ENCODE peak calls at places on chromosome 11, in four cellular contexts. H, Q, N and Z are unnamed samples.

GRCh38 chr11:112163875-112164521 is at the start of gene IL18:
- DNase-seq in H (no peak), Q (no peak), N (peak), Z (peak)

GRCh38 chr11:111631666-111632039 is 29.4 kb downstream of the SIK2 start:
- DNase-seq in H (peak), Q (no peak), N (peak), Z (no peak)

GRCh38 chr11:8442301-8442700 is 151.7 kb downstream of the STK33 start:
- DNase-seq in H (no peak), Q (peak), N (no peak), Z (peak)

GRCh38 chr11:19316434-19316833 is 75.7 kb upstream of the E2F8 start:
- DNase-seq in H (no peak), Q (no peak), N (no peak), Z (no peak)

GRCh38 chr11:6992026-6992425 is 28.1 kb downstream of the ZNF214 start:
- DNase-seq in H (peak), Q (no peak), N (peak), Z (no peak)

GRCh38 chr11:46719048-46719542 is at the start of gene F2:
- DNase-seq in H (no peak), Q (no peak), N (no peak), Z (no peak)

GRCh38 chr11:61369372-61370348 is 7.5 kb downstream of the TMEM138 start:
- DNase-seq in H (peak), Q (no peak), N (peak), Z (no peak)

GRCh38 chr11:112318661-112319060 is 58.0 kb upstream of the PLET1 start:
- DNase-seq in H (no peak), Q (no peak), N (no peak), Z (no peak)

GRCh38 chr11:42311504-42311903 is 852.1 kb upstream of the LRRC4C start:
- DNase-seq in H (no peak), Q (no peak), N (no peak), Z (no peak)

GRCh38 chr11:44528581-44528980 is 36.9 kb upstream of the CD82 start:
- DNase-seq in H (no peak), Q (no peak), N (no peak), Z (no peak)

GRCh38 chr11:124078591-124078990 is 36.7 kb upstream of the VWA5A start:
- DNase-seq in H (no peak), Q (no peak), N (no peak), Z (no peak)

GRCh38 chr11:124082371-124082770 is 32.9 kb upstream of the VWA5A start:
- DNase-seq in H (no peak), Q (no peak), N (no peak), Z (no peak)

GRCh38 chr11:124079631-124080318 is 35.5 kb upstream of the VWA5A start:
- DNase-seq in H (no peak), Q (no peak), N (peak), Z (no peak)

GRCh38 chr11:124080319-124081001 is 34.8 kb upstream of the VWA5A start:
- DNase-seq in H (no peak), Q (no peak), N (no peak), Z (no peak)

GRCh38 chr11:124081496-124081895 is 33.8 kb upstream of the VWA5A start:
- DNase-seq in H (no peak), Q (no peak), N (no peak), Z (no peak)
- H2AK5ac ChIP-seq in H (no peak), Q (no peak), N (no peak), Z (no peak)

DNA sequence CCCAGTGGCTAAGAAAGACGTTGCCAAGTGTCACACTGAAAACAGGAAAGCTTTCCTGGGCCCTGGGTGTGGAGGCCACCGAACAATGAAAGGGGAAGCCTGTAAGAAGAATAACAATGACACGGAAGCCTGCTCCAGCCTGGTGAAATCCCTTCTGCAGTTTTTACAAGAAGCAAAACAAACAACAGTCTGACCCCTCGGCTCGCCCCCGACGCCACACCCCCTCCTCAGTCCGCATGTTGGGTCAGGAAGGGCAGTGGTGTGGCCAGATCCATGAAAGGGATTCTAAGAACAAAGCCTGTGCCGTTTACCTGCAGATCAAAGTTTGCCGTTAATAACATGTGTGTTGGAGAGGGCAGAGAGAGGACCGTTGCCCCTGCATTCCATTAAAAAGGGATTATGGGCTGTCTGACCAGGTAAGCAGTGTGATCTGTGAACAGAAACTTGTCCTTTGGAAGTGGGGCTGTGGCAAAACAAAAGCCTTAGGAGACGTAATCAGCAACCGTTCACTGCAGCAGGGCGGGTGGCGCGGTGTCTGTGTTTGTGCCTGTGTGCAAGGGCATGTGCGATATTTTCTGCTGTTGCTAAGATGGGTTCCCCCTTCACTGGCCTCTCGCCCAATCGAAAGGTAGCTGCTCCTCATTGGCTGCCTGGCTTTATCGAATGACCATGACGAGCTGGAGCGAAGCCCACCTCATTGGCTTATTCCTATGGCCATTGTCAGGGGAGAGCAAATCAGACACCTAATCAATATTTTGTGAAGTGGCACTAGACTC is 113.8 kb upstream of the BLID start:
- DNase-seq in H (no peak), Q (peak), N (no peak), Z (peak)
- H4K91ac ChIP-seq in H (peak), Q (no peak), N (peak), Z (no peak)

GRCh38 chr11:128291043-128291442 is 296.3 kb downstream of the ETS1 start:
- DNase-seq in H (no peak), Q (no peak), N (no peak), Z (no peak)
- H2AK5ac ChIP-seq in H (peak), Q (no peak), N (no peak), Z (no peak)

DNA sequence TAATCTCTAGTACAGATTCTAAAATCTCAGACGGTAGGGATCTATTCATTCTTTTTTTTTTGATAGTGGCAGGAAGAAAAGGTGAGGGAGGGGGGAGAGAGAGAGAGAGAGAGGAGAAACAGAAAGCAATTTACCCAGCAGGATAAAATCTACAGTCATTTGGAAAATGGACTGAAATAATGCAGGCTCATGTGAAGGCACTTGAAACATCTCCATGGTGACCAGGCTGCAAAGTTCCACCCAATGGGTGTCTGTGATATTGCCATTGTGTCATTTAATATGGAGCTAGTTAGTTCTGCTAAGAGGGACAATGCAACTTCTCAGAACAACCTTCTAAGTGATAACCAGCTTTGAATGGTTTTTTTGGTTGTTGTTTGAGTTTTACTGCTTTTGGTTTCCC is 165.2 kb upstream of the RAG2 start:
- DNase-seq in H (no peak), Q (no peak), N (peak), Z (no peak)
- H4K91ac ChIP-seq in H (no peak), Q (no peak), N (no peak), Z (no peak)

DNA sequence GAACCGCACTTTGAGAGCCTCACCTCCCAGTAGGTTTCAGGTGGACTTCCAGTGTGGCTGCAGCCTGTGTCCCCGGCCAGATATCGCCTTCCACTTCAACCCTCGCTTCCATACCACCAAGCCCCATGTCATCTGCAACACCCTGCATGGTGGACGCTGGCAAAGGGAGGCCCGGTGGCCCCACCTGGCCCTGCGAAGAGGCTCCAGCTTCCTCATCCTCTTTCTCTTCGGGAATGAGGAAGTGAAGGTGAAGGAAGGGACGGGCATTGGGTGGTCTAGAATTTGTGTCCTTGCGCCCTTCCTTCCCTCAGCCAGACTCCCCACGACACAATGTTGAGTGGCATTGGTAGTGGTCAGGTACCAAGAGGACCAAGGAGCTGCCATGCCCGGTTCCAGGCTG is 2.9 kb downstream of the LGALS12 start:
- DNase-seq in H (no peak), Q (no peak), N (no peak), Z (no peak)
- H2AK5ac ChIP-seq in H (no peak), Q (peak), N (no peak), Z (no peak)